ENCODE peak calls at places on chromosomes 6 and 20, in seven cellular contexts. L is Panc1; C is endothelial cell of umbilical vein; K is neuronal stem cell; U is progenitor cell of endocrine pancreas; D is activated CD4-positive, alpha-beta T cell treated with anti-CD3 and anti-CD28 coated beads, Interleukin-2, amount 10 ng/mL, durations not matched to agents 7 days and 5 days; Z is SHP77. H is an unnamed sample.

GRCh38 chr20:46171909-46172308 is 53.8 kb downstream of the CD40 start:
- DNase-seq in K (no peak), U (no peak), D (no peak), Z (no peak), L (no peak), C (no peak), H (no peak)

GRCh38 chr6:136192917-136193316 is 57.2 kb downstream of the MTFR2 start:
- DNase-seq in U (no peak), C (no peak), K (no peak), Z (no peak), L (no peak), D (no peak), H (no peak)

GRCh38 chr20:38805958-38806854 is 709 bp downstream of the PPP1R16B start:
- DNase-seq in D (peak), L (no peak), K (no peak), C (peak), U (peak), Z (no peak), H (no peak)

GRCh38 chr6:130500693-130501092 is 134.9 kb downstream of the TMEM200A start:
- DNase-seq in Z (no peak), D (no peak), L (no peak), K (no peak), C (peak), U (no peak), H (peak)

GRCh38 chr20:51136326-51136725 is 113.4 kb upstream of the KCNG1 start:
- DNase-seq in K (no peak), Z (no peak), C (peak), D (no peak), U (no peak), L (no peak), H (no peak)

GRCh38 chr6:25462235-25462897 is 183.2 kb downstream of the CARMIL1 start:
- DNase-seq in L (no peak), D (no peak), C (no peak), Z (no peak), K (peak), U (no peak), H (no peak)

GRCh38 chr6:3292431-3293197 is 33.9 kb downstream of the PSMG4 start:
- DNase-seq in L (no peak), K (no peak), Z (no peak), U (no peak), C (no peak), D (no peak), H (no peak)

GRCh38 chr20:19903168-19903676 is 113.9 kb upstream of the NAA20 start:
- DNase-seq in K (no peak), L (no peak), Z (peak), C (peak), U (no peak), D (peak), H (peak)

GRCh38 chr20:45308078-45308778 is at the start of gene MATN4:
- DNase-seq in D (no peak), Z (no peak), C (no peak), L (no peak), K (no peak), U (no peak), H (no peak)

GRCh38 chr6:146029573-146030184 is 817 bp downstream of the GRM1 start:
- DNase-seq in K (no peak), D (no peak), U (no peak), C (no peak), L (no peak), Z (no peak), H (no peak)

GRCh38 chr6:70445001-70445400 is 31.7 kb downstream of the FAM135A start:
- DNase-seq in L (no peak), D (no peak), C (no peak), K (no peak), U (no peak), Z (no peak), H (no peak)

GRCh38 chr6:148974351-148974750 is 227.5 kb downstream of the UST start:
- DNase-seq in Z (no peak), D (no peak), C (no peak), L (no peak), U (no peak), K (no peak), H (no peak)

GRCh38 chr6:169253745-169254238 is at the start of gene THBS2:
- DNase-seq in U (no peak), K (peak), C (no peak), D (no peak), L (no peak), Z (no peak), H (peak)

GRCh38 chr20:14336667-14337066 is 745 bp downstream of the FLRT3 start:
- DNase-seq in D (no peak), L (no peak), U (no peak), K (no peak), Z (peak), C (no peak), H (no peak)

GRCh38 chr20:47263502-47264084 is 92.9 kb downstream of the ZMYND8 start:
- DNase-seq in D (no peak), K (no peak), L (no peak), Z (no peak), C (no peak), U (no peak), H (no peak)

GRCh38 chr6:147081210-147081609 is 123.0 kb upstream of the STXBP5 start:
- DNase-seq in C (no peak), U (no peak), L (no peak), K (no peak), Z (no peak), D (no peak), H (no peak)

GRCh38 chr20:56945057-56945456 is 316.0 kb downstream of the TFAP2C start:
- DNase-seq in L (no peak), Z (no peak), U (no peak), D (no peak), K (no peak), C (no peak), H (peak)

GRCh38 chr6:122081921-122082320 is 317.5 kb upstream of the HSF2 start:
- DNase-seq in Z (no peak), L (no peak), C (no peak), U (no peak), K (no peak), D (no peak), H (no peak)

GRCh38 chr6:35469711-35470662 is 1.8 kb downstream of the RPL10A start:
- DNase-seq in D (no peak), C (peak), L (no peak), U (no peak), Z (no peak), K (no peak), H (peak)

GRCh38 chr6:153172815-153173214 is 41.7 kb upstream of the RGS17 start:
- DNase-seq in L (no peak), Z (peak), U (no peak), D (no peak), C (no peak), K (no peak), H (no peak)

GRCh38 chr6:168345266-168345665 is 25.7 kb upstream of the DACT2 start:
- DNase-seq in Z (no peak), U (no peak), D (no peak), L (no peak), K (no peak), C (no peak), H (no peak)

GRCh38 chr20:38961530-38962043 is 557 bp upstream of the DHX35 start:
- DNase-seq in Z (no peak), U (no peak), C (no peak), L (no peak), D (peak), K (no peak), H (no peak)

GRCh38 chr6:141164042-141164748 is 968.5 kb upstream of the GJE1 start:
- DNase-seq in K (no peak), U (no peak), L (no peak), D (no peak), C (no peak), Z (no peak), H (no peak)

GRCh38 chr6:34110610-34111009 is 35.3 kb downstream of the GRM4 start:
- DNase-seq in L (no peak), K (no peak), D (no peak), C (no peak), Z (no peak), U (no peak), H (no peak)

GRCh38 chr20:50041238-50041915 is 58.6 kb downstream of the SNAI1 start:
- DNase-seq in L (no peak), K (no peak), Z (no peak), U (no peak), C (no peak), D (no peak), H (no peak)

GRCh38 chr6:21149460-21149859 is 444.1 kb upstream of the SOX4 start:
- DNase-seq in D (no peak), C (no peak), U (no peak), L (no peak), Z (no peak), K (no peak), H (peak)

GRCh38 chr6:56954389-56955170 is at the start of gene BEND6:
- DNase-seq in D (peak), L (no peak), U (peak), K (peak), Z (peak), C (peak), H (peak)

GRCh38 chr6:34331361-34332050 is 61.0 kb downstream of the NUDT3 start:
- DNase-seq in C (peak), K (no peak), U (no peak), Z (no peak), D (no peak), L (no peak), H (peak)

GRCh38 chr20:49497217-49497560 is 14.7 kb upstream of the KCNB1 start:
- DNase-seq in D (no peak), L (no peak), C (no peak), U (no peak), K (no peak), Z (no peak), H (no peak)

GRCh38 chr6:133966654-133967300 is 13.8 kb downstream of the TBPL1 start:
- DNase-seq in C (no peak), Z (no peak), K (no peak), D (no peak), L (no peak), U (no peak), H (no peak)

GRCh38 chr20:1803216-1804128 is 91.7 kb upstream of the SIRPA start:
- DNase-seq in C (peak), K (peak), U (peak), Z (no peak), L (no peak), D (peak), H (peak)

GRCh38 chr20:6000851-6001250 is 50.4 kb downstream of the MCM8 start:
- DNase-seq in K (no peak), L (no peak), C (no peak), Z (no peak), U (no peak), D (no peak), H (no peak)